ENCODE peak calls at places on chromosome 9, in seven cellular contexts. X is fibroblast of lung, V is HepG2, D is endodermal cell, R is endothelial cell of umbilical vein, T is kidney, Z is PC-9. G is an unnamed sample.

GRCh38 chr9:36037580-36038169 is 962 bp downstream of the RECK start:
- DNase-seq in D (no peak), R (peak), V (no peak), T (no peak), Z (no peak), X (peak), G (peak)

GRCh38 chr9:98700801-98701200 is 7.9 kb downstream of the GABBR2 start:
- DNase-seq in Z (no peak), V (no peak), X (no peak), T (no peak), R (no peak), D (no peak), G (no peak)

GRCh38 chr9:3909966-3910650 is 384.3 kb upstream of the RFX3 start:
- DNase-seq in V (no peak), D (no peak), R (no peak), T (no peak), Z (no peak), X (no peak), G (no peak)

GRCh38 chr9:137762414-137763061 is 115.0 kb upstream of the CACNA1B start:
- DNase-seq in Z (no peak), D (no peak), X (peak), R (no peak), T (peak), V (no peak), G (no peak)

GRCh38 chr9:120707170-120707569 is 7.1 kb downstream of the MEGF9 start:
- DNase-seq in V (no peak), D (no peak), X (no peak), Z (no peak), T (no peak), R (no peak), G (no peak)

GRCh38 chr9:18032636-18033035 is 441.3 kb upstream of the ADAMTSL1 start:
- DNase-seq in T (no peak), D (no peak), V (no peak), X (no peak), Z (no peak), R (no peak), G (no peak)

GRCh38 chr9:71442937-71443336 is 321.5 kb upstream of the TRPM3 start:
- DNase-seq in V (no peak), T (no peak), Z (no peak), R (no peak), X (no peak), D (no peak), G (no peak)

GRCh38 chr9:70510157-70510770 is 95.8 kb upstream of the KLF9 start:
- DNase-seq in T (no peak), X (no peak), D (peak), V (peak), R (peak), Z (peak), G (peak)

GRCh38 chr9:2872307-2872940 is 28.5 kb upstream of the PUM3 start:
- DNase-seq in Z (no peak), D (peak), T (no peak), V (peak), R (no peak), X (peak), G (peak)

GRCh38 chr9:35907732-35908483 is 1.4 kb upstream of the SPAAR start:
- DNase-seq in V (peak), Z (peak), T (peak), D (peak), X (peak), R (peak), G (peak)

GRCh38 chr9:86822006-86822405 is 125.3 kb downstream of the GAS1 start:
- DNase-seq in Z (no peak), R (no peak), T (no peak), D (no peak), X (peak), V (no peak), G (no peak)

GRCh38 chr9:15135167-15135792 is 171.7 kb downstream of the TTC39B start:
- DNase-seq in D (peak), R (peak), X (peak), V (peak), T (no peak), Z (peak), G (peak)

GRCh38 chr9:125990793-125991220 is 243.6 kb downstream of the PBX3 start:
- DNase-seq in X (no peak), Z (no peak), V (no peak), D (peak), T (peak), R (no peak), G (no peak)

GRCh38 chr9:120442280-120442597 is 137.7 kb downstream of the CDK5RAP2 start:
- DNase-seq in X (no peak), Z (no peak), D (no peak), T (no peak), R (no peak), V (no peak), G (no peak)

GRCh38 chr9:115524467-115525059 is 406.6 kb upstream of the TNC start:
- DNase-seq in D (peak), X (peak), Z (peak), T (no peak), V (peak), R (peak), G (peak)

GRCh38 chr9:27278374-27278773 is 18.6 kb downstream of the EQTN start:
- DNase-seq in X (peak), V (no peak), D (no peak), Z (no peak), R (no peak), T (no peak), G (no peak)

GRCh38 chr9:20357207-20357503 is 265.1 kb downstream of the MLLT3 start:
- DNase-seq in V (no peak), D (no peak), R (peak), Z (no peak), X (no peak), T (no peak), G (no peak)

GRCh38 chr9:88737031-88737430 is 202.1 kb downstream of the NXNL2 start:
- DNase-seq in T (peak), D (no peak), V (no peak), R (no peak), Z (no peak), X (peak), G (no peak)

GRCh38 chr9:99432075-99432474 is 210.0 kb downstream of the SEC61B start:
- DNase-seq in V (no peak), X (no peak), D (no peak), Z (no peak), R (no peak), T (no peak), G (no peak)

GRCh38 chr9:112711050-112711689 is 6.7 kb downstream of the INIP start:
- DNase-seq in Z (peak), X (peak), T (no peak), D (peak), R (peak), V (peak), G (peak)

GRCh38 chr9:137972355-137972987 is 94.9 kb downstream of the CACNA1B start:
- DNase-seq in V (no peak), R (no peak), D (peak), X (no peak), Z (no peak), T (peak), G (no peak)

GRCh38 chr9:117703538-117703937 is 665 bp upstream of the TLR4 start:
- DNase-seq in Z (no peak), X (peak), T (no peak), R (no peak), V (no peak), D (no peak), G (no peak)

GRCh38 chr9:69223605-69224004 is 49.5 kb downstream of the TJP2 start:
- DNase-seq in R (peak), Z (peak), D (peak), V (peak), T (no peak), X (peak), G (peak)

GRCh38 chr9:105216440-105217178 is 27.8 kb upstream of the SLC44A1 start:
- DNase-seq in T (no peak), Z (no peak), V (peak), D (no peak), X (no peak), R (no peak), G (no peak)

GRCh38 chr9:98977813-98978212 is 34.1 kb downstream of the COL15A1 start:
- DNase-seq in V (no peak), D (no peak), T (no peak), Z (no peak), R (no peak), X (no peak), G (no peak)

GRCh38 chr9:99051851-99052250 is 53.1 kb upstream of the TGFBR1 start:
- DNase-seq in T (no peak), X (no peak), R (no peak), D (no peak), Z (no peak), V (no peak), G (no peak)

GRCh38 chr9:124197177-124198095 is 60.3 kb upstream of the NEK6 start:
- DNase-seq in T (peak), Z (no peak), R (no peak), V (no peak), X (no peak), D (peak), G (no peak)

GRCh38 chr9:132677976-132678375 is 7.7 kb downstream of the GTF3C4 start:
- DNase-seq in V (no peak), X (no peak), R (no peak), Z (no peak), D (no peak), T (no peak), G (no peak)

GRCh38 chr9:70438341-70438924 is 24.0 kb upstream of the KLF9 start:
- DNase-seq in Z (peak), R (peak), T (peak), X (peak), V (peak), D (no peak), G (peak)

GRCh38 chr9:98516205-98516896 is 192.4 kb downstream of the GABBR2 start:
- DNase-seq in D (no peak), V (no peak), T (no peak), Z (no peak), X (no peak), R (no peak), G (no peak)

GRCh38 chr9:29039258-29039657 is 1466.0 kb upstream of the C9orf72 start:
- DNase-seq in X (peak), V (no peak), Z (peak), D (no peak), R (no peak), T (no peak), G (peak)

GRCh38 chr9:108786756-108787663 is 68.8 kb downstream of the ACTL7B start:
- DNase-seq in Z (peak), X (peak), V (no peak), R (no peak), T (no peak), D (no peak), G (peak)

GRCh38 chr9:128383007-128383753 is 12.0 kb downstream of the URM1 start:
- DNase-seq in X (no peak), D (peak), Z (no peak), V (no peak), T (no peak), R (no peak), G (peak)

GRCh38 chr9:124880501-124880900 is 18.6 kb downstream of the ARPC5L start:
- DNase-seq in V (no peak), D (peak), R (no peak), X (no peak), Z (no peak), T (no peak), G (no peak)

GRCh38 chr9:69122391-69123141 is 51.5 kb upstream of the TJP2 start:
- DNase-seq in X (peak), V (peak), D (peak), R (peak), T (no peak), Z (peak), G (peak)

GRCh38 chr9:134366223-134367031 is 40.2 kb downstream of the RXRA start:
- DNase-seq in D (no peak), Z (peak), X (peak), T (peak), R (peak), V (no peak), G (peak)

GRCh38 chr9:99231708-99232107 is 9.6 kb downstream of the SEC61B start:
- DNase-seq in D (peak), T (no peak), X (peak), V (peak), Z (peak), R (no peak), G (peak)

GRCh38 chr9:110691002-110691549 is 22.5 kb downstream of the MUSK start:
- DNase-seq in V (peak), R (peak), T (no peak), Z (peak), D (no peak), X (peak), G (peak)

GRCh38 chr9:4297795-4298254 is 2.0 kb downstream of the GLIS3 start:
- DNase-seq in R (peak), D (peak), V (peak), T (peak), Z (peak), X (peak), G (peak)

GRCh38 chr9:13554626-13555025 is 275.1 kb upstream of the MPDZ start:
- DNase-seq in X (no peak), V (no peak), T (no peak), R (no peak), Z (no peak), D (no peak), G (no peak)

GRCh38 chr9:92970467-92970923 is 23.2 kb downstream of the FGD3 start:
- DNase-seq in X (no peak), T (no peak), R (no peak), Z (peak), V (no peak), D (peak), G (peak)
- H3K27ac ChIP-seq in X (no peak), T (no peak), R (no peak), Z (peak), V (no peak), D (peak), G (no peak)

GRCh38 chr9:106717686-106718085 is 145.3 kb upstream of the ZNF462 start:
- DNase-seq in V (no peak), X (peak), D (no peak), T (no peak), Z (peak), R (peak), G (no peak)
- TF ChIP-seq CTCF in V (no peak), X (peak), D (peak), T (peak), Z (peak), R (no peak), G (no peak)

DNA sequence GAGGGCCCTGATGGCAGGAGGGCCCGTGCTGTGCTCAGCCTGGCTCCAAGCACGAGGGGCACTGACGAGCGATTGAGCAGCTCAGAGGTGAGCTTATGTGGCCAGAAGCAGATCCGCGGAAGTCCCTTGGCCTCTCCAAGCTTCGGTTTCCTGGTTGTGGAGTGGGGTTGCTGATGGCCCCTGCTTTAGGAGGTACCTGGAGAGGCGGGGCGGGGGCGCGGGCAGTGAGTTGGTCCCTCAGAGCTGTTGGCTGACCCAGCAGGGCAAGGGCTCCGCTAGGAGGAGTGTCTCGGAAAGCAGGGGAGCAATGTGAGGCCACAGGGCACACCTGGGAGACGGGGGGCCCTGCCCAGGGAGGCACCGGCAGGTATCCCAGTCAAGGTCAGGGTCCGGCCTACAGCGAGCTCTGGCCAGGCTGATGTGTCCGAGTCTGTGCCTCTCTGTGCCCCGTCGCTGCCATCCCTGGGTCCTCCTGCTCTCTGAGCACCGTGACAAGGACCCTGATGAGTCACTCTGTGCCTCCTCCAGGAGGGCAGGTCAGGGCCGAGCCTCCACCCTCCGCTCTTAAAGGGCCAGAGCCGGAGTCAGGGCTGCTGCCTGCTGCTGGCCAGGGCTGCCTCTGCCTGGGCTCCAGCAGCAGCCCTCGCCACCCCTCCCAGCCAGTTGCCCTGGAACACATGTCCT is 14.8 kb downstream of the NCS1 start:
- DNase-seq in X (peak), V (peak), D (peak), Z (peak), R (no peak), T (peak), G (no peak)
- H3K4me3 ChIP-seq in X (no peak), V (peak), D (no peak), Z (peak), R (no peak), T (peak), G (no peak)

GRCh38 chr9:38026840-38027527 is 42.0 kb downstream of the SHB start:
- DNase-seq in R (no peak), V (no peak), Z (no peak), X (no peak), T (no peak), D (no peak), G (no peak)
- H3K27ac ChIP-seq in R (peak), V (peak), Z (peak), X (peak), T (no peak), D (peak), G (peak)

DNA sequence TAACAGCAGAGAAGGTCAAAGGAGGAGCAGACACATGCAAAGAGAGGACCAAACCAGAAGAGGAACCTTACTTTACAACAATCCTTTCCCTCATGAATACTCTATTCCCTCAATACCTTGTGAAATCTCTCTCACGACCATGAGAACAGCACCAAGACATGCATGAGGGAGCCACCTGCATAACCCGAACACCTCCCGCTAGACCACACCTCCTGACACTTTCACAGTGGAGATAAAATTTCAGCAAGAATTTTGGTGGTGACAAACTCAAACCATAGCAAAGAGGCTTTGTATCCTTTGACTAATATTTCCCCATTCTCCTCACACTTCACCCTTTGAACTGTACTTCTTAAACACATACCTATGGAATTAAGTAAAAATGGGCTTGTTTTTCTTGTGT is 101.7 kb downstream of the RORB start:
- DNase-seq in D (no peak), T (no peak), Z (no peak), R (no peak), V (no peak), X (no peak), G (no peak)
- TF ChIP-seq CTCF in D (no peak), T (no peak), Z (no peak), R (no peak), V (no peak), X (no peak), G (no peak)

GRCh38 chr9:94867281-94867841 is 140.9 kb downstream of the AOPEP start:
- DNase-seq in R (peak), T (peak), X (peak), D (no peak), Z (peak), V (peak), G (peak)
- H3K4me3 ChIP-seq in R (peak), T (peak), X (no peak), D (no peak), Z (peak), V (no peak), G (peak)

G was measured in A673.